ENCODE peak calls at places on chromosomes 11 and 22, in four cellular contexts. X is adrenal gland, D is astrocyte of the spinal cord, L is OCI-LY7. S is an unnamed sample.

GRCh38 chr11:113373306-113373705 is 14.3 kb upstream of the ANKK1 start:
- DNase-seq in X (peak), L (no peak), D (peak), S (peak)

GRCh38 chr11:10385696-10386095 is 69.4 kb upstream of the AMPD3 start:
- DNase-seq in X (peak), D (no peak), L (no peak), S (peak)

GRCh38 chr11:18994860-18995259 is 55.6 kb upstream of the MRGPRX1 start:
- DNase-seq in L (no peak), D (no peak), X (no peak), S (no peak)

GRCh38 chr22:32144875-32145274 is 14.2 kb downstream of the C22orf42 start:
- DNase-seq in D (no peak), L (peak), X (no peak), S (no peak)

GRCh38 chr11:131178020-131178419 is 192.4 kb upstream of the NTM start:
- DNase-seq in D (no peak), X (no peak), L (no peak), S (no peak)

GRCh38 chr11:65871811-65872548 is 620 bp downstream of the EFEMP2 start:
- DNase-seq in L (no peak), D (peak), X (no peak), S (no peak)

GRCh38 chr11:61816736-61817455 is at the start of gene FADS1:
- DNase-seq in D (peak), L (no peak), X (peak), S (peak)

GRCh38 chr11:81869337-81870065 is 864.2 kb downstream of the FAM181B start:
- DNase-seq in D (peak), L (peak), X (no peak), S (peak)

GRCh38 chr11:44793350-44794090 is 66.8 kb downstream of the TSPAN18 start:
- DNase-seq in D (peak), X (no peak), L (no peak), S (peak)

GRCh38 chr11:103661185-103661584 is 375.3 kb upstream of the DDI1 start:
- DNase-seq in X (no peak), D (no peak), L (no peak), S (no peak)

GRCh38 chr11:33893711-33894401 is 2.0 kb upstream of the LMO2 start:
- DNase-seq in X (no peak), L (peak), D (no peak), S (peak)

GRCh38 chr11:14388352-14388751 is 29.4 kb upstream of the RRAS2 start:
- DNase-seq in X (no peak), D (no peak), L (no peak), S (no peak)

GRCh38 chr11:18064450-18065048 is 18.5 kb upstream of the TPH1 start:
- DNase-seq in X (no peak), D (no peak), L (no peak), S (no peak)

GRCh38 chr22:31153357-31153756 is 6.6 kb upstream of the RNF185 start:
- DNase-seq in X (no peak), D (no peak), L (no peak), S (no peak)

GRCh38 chr11:96307748-96308133 is 35.3 kb downstream of the MAML2 start:
- DNase-seq in L (no peak), X (no peak), D (peak), S (peak)

GRCh38 chr11:18522388-18522787 is 4.4 kb downstream of the TSG101 start:
- DNase-seq in X (no peak), L (peak), D (no peak), S (no peak)

DNA sequence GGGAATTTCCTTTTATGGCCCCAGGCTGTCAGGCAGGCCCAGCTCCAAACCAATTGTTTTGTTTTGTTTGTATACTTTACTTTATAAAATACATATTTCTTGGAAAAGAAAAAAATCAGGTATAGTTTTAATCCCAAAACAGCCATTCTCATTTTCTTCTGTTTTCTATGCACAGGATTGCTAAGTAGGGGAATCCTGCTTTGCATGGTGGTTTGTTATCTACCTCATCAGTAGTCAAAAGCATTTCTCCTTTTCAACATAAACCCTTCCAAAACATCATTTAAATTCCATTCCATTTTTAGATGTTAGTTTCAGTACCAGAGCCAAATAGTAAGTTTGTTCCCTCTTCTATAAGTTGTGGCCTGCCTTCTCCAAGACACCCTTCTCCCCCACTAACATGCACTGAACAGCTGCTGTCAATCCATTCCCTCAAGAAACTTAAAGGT is 3.6 kb downstream of the ILK start:
- DNase-seq in D (no peak), X (no peak), L (no peak), S (no peak)
- H3K4me3 ChIP-seq in D (no peak), X (no peak), L (peak), S (no peak)

GRCh38 chr11:71562120-71562519 is 3.2 kb upstream of the KRTAP5-10 start:
- DNase-seq in L (no peak), X (no peak), D (no peak), S (no peak)

GRCh38 chr11:71566081-71566620 is 788 bp downstream of the KRTAP5-10 start:
- DNase-seq in D (no peak), L (no peak), X (no peak), S (no peak)

GRCh38 chr11:71564430-71564829 is 933 bp upstream of the KRTAP5-10 start:
- DNase-seq in X (no peak), L (no peak), D (no peak), S (no peak)

GRCh38 chr11:71565263-71565662 is at the start of gene KRTAP5-10:
- DNase-seq in L (no peak), D (no peak), X (no peak), S (no peak)

GRCh38 chr11:71563401-71563800 is 2.0 kb upstream of the KRTAP5-10 start:
- DNase-seq in D (peak), X (no peak), L (peak), S (peak)
- TF ChIP-seq CTCF in D (peak), X (no peak), L (peak), S (peak)

GRCh38 chr22:19805821-19806212 is 45.2 kb downstream of the TBX1 start:
- DNase-seq in D (no peak), L (no peak), X (no peak), S (no peak)
- H3K4me3 ChIP-seq in D (no peak), L (no peak), X (no peak), S (no peak)

GRCh38 chr11:57639321-57640067 is 10.2 kb downstream of the YPEL4 start:
- DNase-seq in L (peak), X (no peak), D (peak), S (peak)
- TF ChIP-seq CTCF in L (no peak), X (no peak), D (no peak), S (no peak)

GRCh38 chr11:394034-394857 is at the start of gene PKP3:
- DNase-seq in D (peak), X (no peak), L (no peak), S (peak)

GRCh38 chr11:393219-394033 is 583 bp upstream of the PKP3 start:
- DNase-seq in L (no peak), D (peak), X (no peak), S (peak)

GRCh38 chr11:395866-396265 is 1.9 kb downstream of the PKP3 start:
- DNase-seq in X (no peak), D (no peak), L (no peak), S (no peak)

GRCh38 chr11:396511-396947 is 2.5 kb downstream of the PKP3 start:
- DNase-seq in D (no peak), X (no peak), L (no peak), S (peak)

DNA sequence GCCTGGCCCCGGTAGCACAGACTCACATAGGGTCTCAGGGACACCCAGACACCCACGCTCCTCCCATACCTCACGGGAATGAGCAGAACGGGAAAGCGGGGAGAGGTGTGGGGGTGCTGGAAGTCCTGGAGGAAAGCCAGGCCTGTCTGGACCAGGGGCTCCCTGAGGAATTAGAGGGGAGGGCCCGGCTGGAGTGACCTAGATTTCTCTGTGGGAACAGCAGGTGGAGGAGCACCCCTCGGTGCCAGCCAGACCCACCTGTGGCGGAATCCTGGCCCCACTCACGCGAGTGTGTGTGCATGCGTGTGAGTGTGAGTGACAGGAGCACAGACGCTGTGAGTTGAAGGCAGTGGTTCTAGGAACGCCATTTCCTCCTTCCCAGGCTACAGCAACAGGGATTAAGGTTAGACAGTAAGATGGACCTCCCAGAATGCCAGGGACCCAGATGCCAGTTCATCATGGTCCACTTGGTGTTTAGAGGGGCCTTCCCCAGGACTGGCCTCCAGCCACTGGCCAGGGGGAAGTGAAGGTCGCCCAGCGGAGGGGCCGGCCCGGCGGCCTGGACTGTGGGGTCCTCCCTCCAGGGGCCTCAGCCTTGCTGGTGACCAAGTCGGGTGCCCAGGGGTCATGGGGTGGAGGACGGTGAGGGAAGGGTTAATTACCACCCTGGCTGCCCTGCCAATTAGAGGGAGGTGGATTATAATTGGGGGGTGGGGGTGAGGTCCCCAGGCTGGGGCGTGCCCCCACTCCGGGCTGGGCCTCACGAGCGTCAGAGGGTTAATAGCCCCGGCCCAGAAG is 1.0 kb downstream of the PKP3 start:
- DNase-seq in X (no peak), D (no peak), L (no peak), S (no peak)
- H3K4me3 ChIP-seq in X (no peak), D (no peak), L (no peak), S (no peak)

GRCh38 chr22:46262449-46263207 is 515 bp downstream of the PKDREJ start:
- DNase-seq in L (no peak), X (peak), D (peak), S (peak)
- TF ChIP-seq CTCF in L (no peak), X (no peak), D (peak), S (peak)

GRCh38 chr11:69907611-69908010 is 88.4 kb upstream of the FGF3 start:
- DNase-seq in L (no peak), X (no peak), D (no peak), S (no peak)
- H3K4me3 ChIP-seq in L (no peak), X (no peak), D (no peak), S (no peak)